ENCODE peak calls at places on chromosomes 3 and 15, in five cellular contexts. E is PC-3, U is neuronal stem cell, L is H9, R is K562. N is an unnamed sample.

GRCh38 chr15:66935688-66936087 is 129.7 kb upstream of the SMAD3 start:
- DNase-seq in E (no peak), L (no peak), R (no peak), U (no peak), N (peak)

GRCh38 chr15:72207576-72208085 is 10.0 kb upstream of the GRAMD2A start:
- DNase-seq in R (no peak), U (no peak), E (no peak), L (no peak), N (no peak)

GRCh38 chr3:57949779-57950618 is 58.2 kb upstream of the FLNB start:
- DNase-seq in L (no peak), R (no peak), U (no peak), E (peak), N (peak)

GRCh38 chr3:71389911-71390573 is 193.5 kb downstream of the FOXP1 start:
- DNase-seq in R (no peak), L (peak), E (peak), U (no peak), N (peak)

GRCh38 chr3:149771652-149772271 is 19.5 kb upstream of the COMMD2 start:
- DNase-seq in L (peak), R (peak), U (peak), E (peak), N (peak)

GRCh38 chr3:149095487-149095886 is 9.2 kb upstream of the HLTF start:
- DNase-seq in L (no peak), R (no peak), E (no peak), U (no peak), N (no peak)

GRCh38 chr3:158775801-158776399 is 26.0 kb upstream of the MFSD1 start:
- DNase-seq in U (no peak), E (no peak), L (no peak), R (no peak), N (no peak)

GRCh38 chr15:36844453-36845094 is 255.8 kb downstream of the MEIS2 start:
- DNase-seq in R (no peak), L (no peak), E (peak), U (no peak), N (peak)

GRCh38 chr15:66763186-66764066 is 61.4 kb downstream of the SMAD6 start:
- DNase-seq in E (peak), R (no peak), U (no peak), L (no peak), N (peak)

GRCh38 chr15:26838742-26839460 is 28.0 kb upstream of the GABRA5 start:
- DNase-seq in R (peak), E (peak), L (peak), U (peak), N (peak)

GRCh38 chr3:136653628-136654027 is 98.5 kb downstream of the STAG1 start:
- DNase-seq in U (no peak), L (no peak), R (no peak), E (no peak), N (no peak)

GRCh38 chr3:192887047-192887446 is 30.6 kb downstream of the MB21D2 start:
- DNase-seq in U (no peak), R (no peak), L (no peak), E (peak), N (no peak)

GRCh38 chr15:31341501-31342195 is 15.0 kb downstream of the KLF13 start:
- DNase-seq in E (no peak), U (no peak), L (no peak), R (no peak), N (no peak)

GRCh38 chr3:51675201-51675611 is 4.2 kb downstream of the TEX264 start:
- DNase-seq in L (no peak), E (peak), U (no peak), R (no peak), N (peak)

GRCh38 chr15:42804739-42805138 is 67.8 kb upstream of the CDAN1 start:
- DNase-seq in E (no peak), R (no peak), U (no peak), L (no peak), N (no peak)

GRCh38 chr3:44434834-44435510 is 42.5 kb downstream of the ZNF445 start:
- DNase-seq in L (no peak), E (no peak), R (no peak), U (no peak), N (no peak)

GRCh38 chr3:76310059-76310458 is 524.7 kb upstream of the ZNF717 start:
- DNase-seq in U (no peak), L (no peak), R (no peak), E (no peak), N (peak)

GRCh38 chr3:9809239-9809614 is 835 bp upstream of the TTLL3 start:
- DNase-seq in E (no peak), L (peak), R (no peak), U (no peak), N (peak)

GRCh38 chr3:45095916-45096526 is 50.2 kb downstream of the CDCP1 start:
- DNase-seq in U (no peak), E (no peak), R (no peak), L (no peak), N (no peak)

GRCh38 chr15:90306560-90306959 is 41.1 kb downstream of the NGRN start:
- DNase-seq in U (no peak), R (no peak), L (no peak), E (no peak), N (no peak)

GRCh38 chr15:90001062-90001682 is at the start of gene ZNF710:
- DNase-seq in R (peak), U (peak), L (peak), E (peak), N (peak)

GRCh38 chr3:195081242-195081963 is 189.6 kb downstream of the XXYLT1 start:
- DNase-seq in E (no peak), R (no peak), L (no peak), U (no peak), N (no peak)

GRCh38 chr3:186380622-186381380 is 18.8 kb upstream of the DGKG start:
- DNase-seq in E (peak), U (no peak), R (no peak), L (no peak), N (peak)

GRCh38 chr3:163422671-163423070 is 1655.6 kb downstream of the SI start:
- DNase-seq in L (no peak), U (no peak), E (no peak), R (no peak), N (no peak)

GRCh38 chr3:10344147-10344943 is 23.4 kb upstream of the SEC13 start:
- DNase-seq in L (peak), U (peak), E (peak), R (peak), N (peak)

GRCh38 chr3:170768334-170768801 is 101.6 kb downstream of the RPL22L1 start:
- DNase-seq in E (no peak), U (no peak), R (no peak), L (no peak), N (peak)

GRCh38 chr3:122982202-122983185 is 45.1 kb downstream of the SEMA5B start:
- DNase-seq in E (no peak), U (no peak), L (peak), R (no peak), N (no peak)

GRCh38 chr3:35521196-35521595 is 118.1 kb upstream of the ARPP21 start:
- DNase-seq in U (no peak), L (no peak), R (no peak), E (no peak), N (no peak)

GRCh38 chr3:107986505-107986904 is 104.3 kb downstream of the CD47 start:
- DNase-seq in U (no peak), R (no peak), E (no peak), L (no peak), N (no peak)

GRCh38 chr3:143150979-143151726 is 31.6 kb downstream of the CHST2 start:
- DNase-seq in R (no peak), L (no peak), U (no peak), E (no peak), N (peak)

GRCh38 chr3:42013652-42014442 is 51.9 kb upstream of the ULK4 start:
- DNase-seq in L (no peak), U (no peak), R (peak), E (peak), N (peak)

GRCh38 chr3:131540821-131541220 is 38.0 kb upstream of the MRPL3 start:
- DNase-seq in L (no peak), R (no peak), U (no peak), E (no peak), N (no peak)
- H3K27ac ChIP-seq in L (no peak), R (no peak), U (no peak), E (no peak), N (no peak)

DNA sequence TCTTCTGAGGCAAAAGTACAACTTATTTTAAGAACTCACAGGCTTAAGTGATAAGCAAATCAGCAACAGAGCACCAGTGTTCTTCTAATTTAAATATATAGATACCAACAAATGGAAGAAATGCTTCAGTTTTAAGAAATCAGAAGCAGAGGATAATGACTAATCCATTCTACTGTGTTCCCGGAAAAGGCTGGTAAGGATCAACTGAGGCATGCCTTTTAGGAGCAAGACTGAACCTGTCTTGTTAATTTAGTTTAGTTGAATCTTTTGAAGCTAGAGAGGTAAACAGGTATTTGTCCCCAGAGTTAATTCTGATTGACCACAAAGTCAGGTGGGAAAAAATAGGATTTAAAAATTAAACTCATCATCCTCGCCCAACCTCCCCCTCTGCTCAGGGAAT is 51.8 kb downstream of the TAMM41 start:
- DNase-seq in U (no peak), E (no peak), R (no peak), L (no peak), N (no peak)
- H3K4me2 ChIP-seq in U (no peak), E (no peak), R (no peak), L (no peak), N (no peak)

DNA sequence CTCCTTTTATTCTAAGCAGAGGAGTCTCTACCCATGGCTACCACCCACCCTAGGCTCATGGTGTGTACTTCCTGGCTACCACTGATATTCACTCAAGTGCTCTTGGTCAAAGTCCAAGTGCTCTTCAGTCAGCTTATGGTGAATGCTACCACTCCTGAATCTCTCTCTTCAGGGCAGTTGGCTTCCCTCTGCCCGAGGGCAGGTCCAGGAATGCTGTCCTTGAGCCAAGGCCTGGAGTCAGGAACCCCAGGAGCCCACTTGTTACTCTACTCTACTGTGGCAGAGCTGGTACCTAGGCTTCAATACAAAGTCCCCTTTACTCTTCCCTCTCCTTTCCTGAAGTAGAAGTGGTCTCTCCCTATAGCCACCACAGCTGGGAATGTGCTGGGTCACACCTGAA is 226.0 kb downstream of the DIPK2A start:
- DNase-seq in R (no peak), U (no peak), E (no peak), L (no peak), N (no peak)
- H3K27ac ChIP-seq in R (no peak), U (no peak), E (no peak), L (no peak), N (no peak)

DNA sequence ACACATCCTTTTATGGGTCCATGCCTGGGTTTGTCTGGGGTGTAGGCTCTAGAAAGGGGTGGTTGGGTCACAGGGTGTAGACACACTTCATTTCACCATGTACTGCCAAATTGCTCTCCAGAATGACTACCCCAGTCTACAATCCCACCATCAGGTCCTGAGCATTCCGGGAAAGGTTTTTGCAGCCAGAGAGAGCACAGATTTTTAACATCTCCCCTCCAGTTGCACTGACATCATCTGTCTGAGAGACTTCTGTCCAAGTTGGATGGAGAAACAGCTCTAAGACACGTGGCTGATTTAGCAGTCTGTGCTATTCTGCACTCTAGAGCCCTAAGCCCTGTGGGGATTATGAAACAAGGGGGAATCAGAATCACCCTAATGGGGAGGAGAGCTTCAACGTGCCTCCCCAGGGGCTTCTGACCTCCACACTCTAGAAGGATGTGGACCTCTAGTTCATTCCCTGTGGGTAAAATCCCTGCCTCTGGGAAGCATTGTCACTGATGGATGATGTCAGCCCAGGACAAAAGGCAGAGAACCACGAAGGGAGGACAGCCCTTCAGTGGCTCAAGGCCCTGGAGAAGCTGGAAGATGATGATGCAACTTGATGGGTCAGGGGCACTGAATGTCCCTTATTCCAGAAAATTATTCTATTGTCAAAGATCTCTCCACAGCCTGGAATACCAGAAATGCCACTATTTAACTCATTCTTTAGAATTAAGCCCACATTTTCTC is 71.5 kb downstream of the CD200R1L start:
- DNase-seq in R (no peak), U (no peak), L (no peak), E (peak), N (peak)
- H3K4me2 ChIP-seq in R (no peak), U (no peak), L (no peak), E (peak), N (peak)

GRCh38 chr15:99427210-99427609 is 138.6 kb upstream of the MEF2A start:
- DNase-seq in U (no peak), L (no peak), R (no peak), E (no peak), N (no peak)
- H3K27ac ChIP-seq in U (no peak), L (no peak), R (no peak), E (no peak), N (no peak)

DNA sequence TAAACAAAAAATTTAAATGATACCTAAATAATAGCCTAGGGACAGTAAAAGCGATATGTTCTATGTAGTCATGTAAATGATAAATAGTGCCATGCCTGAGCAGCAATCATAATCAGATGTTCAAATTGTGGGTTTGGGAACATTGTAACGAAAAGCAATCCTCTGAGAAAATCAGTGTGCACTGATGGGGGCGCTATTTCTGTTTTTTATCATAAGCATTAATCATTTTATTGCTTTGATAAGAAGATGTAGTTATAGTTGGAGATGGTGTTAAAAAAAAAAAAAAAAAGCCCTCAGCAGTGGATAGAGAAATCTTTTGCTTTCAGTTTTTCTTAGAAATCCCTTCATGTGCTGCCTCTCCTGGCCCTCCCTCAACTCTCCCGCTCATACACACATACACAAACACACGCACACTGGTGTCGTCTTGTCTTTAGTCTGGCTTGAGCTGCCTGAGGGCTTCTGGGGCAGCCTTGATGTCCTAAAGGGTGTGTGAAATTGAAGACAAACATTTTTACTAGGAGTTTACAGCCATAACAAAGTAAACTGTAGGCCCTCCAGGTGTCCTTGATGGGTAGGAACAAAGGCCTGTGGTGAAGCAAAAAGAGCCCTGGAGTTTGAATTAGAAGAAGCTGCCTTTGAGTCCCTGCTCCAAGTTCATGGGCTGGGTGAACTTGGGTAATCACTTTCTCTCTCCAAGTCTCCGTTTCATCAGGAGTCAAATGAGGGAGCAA is 428.1 kb downstream of the SOX2 start:
- DNase-seq in E (no peak), U (no peak), R (no peak), L (peak), N (no peak)
- H3K4me2 ChIP-seq in E (no peak), U (no peak), R (no peak), L (no peak), N (no peak)

GRCh38 chr3:47394867-47395266 is 14.0 kb downstream of the PTPN23 start:
- DNase-seq in R (peak), U (no peak), L (no peak), E (no peak), N (no peak)

GRCh38 chr3:47392933-47393332 is 12.1 kb downstream of the PTPN23 start:
- DNase-seq in E (no peak), R (no peak), L (no peak), U (no peak), N (no peak)

GRCh38 chr3:47399016-47399415 is 18.2 kb downstream of the PTPN23 start:
- DNase-seq in L (no peak), U (no peak), R (no peak), E (no peak), N (no peak)

GRCh38 chr3:47398218-47398617 is 17.4 kb downstream of the PTPN23 start:
- DNase-seq in R (no peak), L (no peak), E (no peak), U (no peak), N (no peak)

DNA sequence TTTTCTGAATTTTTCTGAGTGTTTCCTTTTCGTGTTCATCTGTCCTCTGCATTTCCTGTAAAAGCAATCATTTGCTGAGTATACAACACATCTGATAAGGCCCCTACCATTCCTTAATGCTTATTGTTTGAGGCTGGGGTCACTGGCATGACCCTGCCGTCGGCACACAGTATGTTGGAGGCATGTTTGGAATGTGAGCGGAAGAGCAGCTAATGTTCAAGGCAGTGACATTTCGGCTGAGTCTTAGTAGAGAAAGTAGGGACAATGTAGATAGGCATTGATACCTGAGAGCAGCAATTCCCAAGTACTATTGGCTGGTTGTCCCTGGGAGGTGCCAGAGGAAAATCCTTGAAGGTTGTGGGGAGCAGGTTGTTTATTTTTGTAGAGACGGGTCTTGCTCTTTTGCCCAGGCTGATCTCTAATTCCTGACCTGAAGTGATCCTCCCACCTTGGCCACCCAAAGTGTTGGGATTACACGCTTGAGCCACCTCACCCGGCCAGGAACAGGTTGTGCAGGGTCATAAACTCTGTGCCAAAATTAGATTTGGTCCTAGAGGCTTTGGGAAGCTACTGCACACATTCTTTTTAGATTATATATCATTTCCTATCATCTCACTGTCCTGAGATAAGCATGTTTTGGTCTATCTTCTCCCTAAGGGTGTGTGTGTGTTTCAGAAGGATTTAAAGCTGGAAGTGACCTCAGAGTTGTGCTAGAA is 13.5 kb downstream of the PTPN23 start:
- DNase-seq in L (no peak), R (no peak), E (peak), U (peak), N (no peak)
- H3K27ac ChIP-seq in L (no peak), R (no peak), E (no peak), U (no peak), N (no peak)

N was measured in GM23248.